ENCODE peak calls at places on chromosomes 16 and 17, in nine cellular contexts. N is AG10803; T is NCI-H524; X is GM23248; W is fibroblast of pulmonary artery; Z is stimulated activated CD4-positive, alpha-beta T cell treated with anti-CD3 and anti-CD28 coated beads, Interleukin-4, amount 100 ng/mL, for 24 hours; E is T follicular helper cell; Q is B cell; O is SW480. P is an unnamed sample.

GRCh38 chr16:31528726-31529397 is 1.2 kb downstream of the AHSP start:
- DNase-seq in N (peak; percentile 68), T (no peak), X (peak; percentile 28), W (no peak), Z (no peak), E (no peak), Q (no peak), O (no peak), P (no peak)

GRCh38 chr17:82350182-82351030 is 8.6 kb upstream of the TEX19 start:
- DNase-seq in N (peak; percentile 28), T (peak; percentile 20), X (no peak), W (no peak), Z (peak; percentile 54), E (no peak), Q (peak; percentile 43), O (no peak), P (no peak)

GRCh38 chr16:84839956-84840355 is 20.2 kb downstream of the CRISPLD2 start:
- DNase-seq in N (peak; percentile 82), T (no peak), X (peak; percentile 86), W (no peak), Z (no peak), E (no peak), Q (no peak), O (peak; percentile 25), P (no peak)

GRCh38 chr16:1181715-1182671 is 29.1 kb downstream of the CACNA1H start:
- DNase-seq in N (peak; percentile 31), T (no peak), X (peak; percentile 73), W (peak; percentile 77), Z (no peak), E (no peak), Q (no peak), O (peak; percentile 57), P (no peak)

GRCh38 chr16:50836121-50836541 is 94.2 kb downstream of the CYLD start:
- DNase-seq in N (no peak), T (no peak), X (no peak), W (peak; percentile 13), Z (no peak), E (no peak), Q (no peak), O (no peak), P (no peak)

GRCh38 chr16:66549284-66550131 is at the start of gene TK2:
- DNase-seq in N (peak; percentile 76), T (peak; percentile 65), X (peak; percentile 91), W (peak; percentile 77), Z (peak; percentile 68), E (peak; percentile 24), Q (peak; percentile 64), O (peak; percentile 8), P (no peak)

GRCh38 chr16:31423801-31424200 is 4.4 kb downstream of the COX6A2 start:
- DNase-seq in N (no peak), T (no peak), X (no peak), W (no peak), Z (no peak), E (no peak), Q (no peak), O (no peak), P (no peak)

GRCh38 chr17:77733576-77734296 is 224.8 kb upstream of the TNRC6C start:
- DNase-seq in N (no peak), T (no peak), X (no peak), W (no peak), Z (peak; percentile 2), E (no peak), Q (no peak), O (no peak), P (no peak)

GRCh38 chr17:79232957-79233356 is 158.3 kb downstream of the ENGASE start:
- DNase-seq in N (no peak), T (no peak), X (no peak), W (no peak), Z (no peak), E (no peak), Q (no peak), O (no peak), P (no peak)

GRCh38 chr17:81371910-81372760 is 23.1 kb upstream of the BAHCC1 start:
- DNase-seq in N (peak; percentile 54), T (peak; percentile 46), X (peak; percentile 68), W (peak; percentile 61), Z (no peak), E (no peak), Q (no peak), O (peak; percentile 42), P (no peak)

GRCh38 chr17:43879723-43880419 is 27.5 kb downstream of the MPP2 start:
- DNase-seq in N (no peak), T (no peak), X (no peak), W (no peak), Z (no peak), E (no peak), Q (no peak), O (no peak), P (no peak)

GRCh38 chr17:78925662-78926555 is 722 bp upstream of the TIMP2 start:
- DNase-seq in N (peak; percentile 91), T (no peak), X (peak; percentile 96), W (peak; percentile 86), Z (no peak), E (no peak), Q (no peak), O (no peak), P (no peak)

GRCh38 chr17:59547131-59547915 is 18.1 kb upstream of the DHX40 start:
- DNase-seq in N (no peak), T (peak; percentile 75), X (no peak), W (peak; percentile 28), Z (no peak), E (no peak), Q (no peak), O (no peak), P (no peak)

GRCh38 chr17:56977673-56978395 is at the start of gene SCPEP1:
- DNase-seq in N (peak; percentile 75), T (peak; percentile 89), X (peak; percentile 95), W (peak; percentile 74), Z (peak; percentile 78), E (peak; percentile 78), Q (peak; percentile 82), O (peak; percentile 87), P (peak; percentile 85)

GRCh38 chr17:77754956-77755355 is 203.5 kb upstream of the TNRC6C start:
- DNase-seq in N (no peak), T (no peak), X (no peak), W (no peak), Z (no peak), E (no peak), Q (no peak), O (no peak), P (no peak)

GRCh38 chr17:27245230-27245696 is 48.7 kb upstream of the WSB1 start:
- DNase-seq in N (peak; percentile 90), T (peak; percentile 96), X (peak; percentile 95), W (peak; percentile 97), Z (peak; percentile 41), E (peak; percentile 11), Q (peak; percentile 80), O (peak; percentile 84), P (no peak)

GRCh38 chr16:31456988-31457360 is 2.3 kb upstream of the ARMC5 start:
- DNase-seq in N (no peak), T (no peak), X (peak; percentile 29), W (no peak), Z (no peak), E (no peak), Q (no peak), O (no peak), P (no peak)

GRCh38 chr17:45016823-45017222 is 34.6 kb downstream of the DCAKD start:
- DNase-seq in N (peak; percentile 19), T (peak; percentile 65), X (peak; percentile 47), W (no peak), Z (no peak), E (no peak), Q (no peak), O (no peak), P (no peak)